ENCODE peak calls at places on chromosomes 12 and 14, in eight cellular contexts. J is upper lobe of right lung, M is K562, R is psoas muscle, E is AG09309, B is HL-60, Q is dorsolateral prefrontal cortex, P is nephron progenitor cell. F is an unnamed sample.

GRCh38 chr12:9706081-9706685 is 26.7 kb downstream of the CLECL1 start:
- DNase-seq in J (no peak), M (no peak), R (no peak), E (no peak), B (no peak), Q (no peak), P (no peak), F (no peak)

GRCh38 chr12:103503546-103504480 is 8.0 kb upstream of the C12orf42 start:
- DNase-seq in J (peak), M (peak), R (no peak), E (no peak), B (peak), Q (no peak), P (peak), F (no peak)

GRCh38 chr14:39430762-39431415 is 1.3 kb downstream of the FBXO33 start:
- DNase-seq in J (no peak), M (no peak), R (no peak), E (no peak), B (peak), Q (no peak), P (peak), F (no peak)

GRCh38 chr12:109562871-109563270 is 10.4 kb downstream of the MMAB start:
- DNase-seq in J (no peak), M (no peak), R (no peak), E (no peak), B (no peak), Q (no peak), P (no peak), F (no peak)

GRCh38 chr14:85415015-85415712 is 114.8 kb upstream of the FLRT2 start:
- DNase-seq in J (no peak), M (no peak), R (no peak), E (peak), B (no peak), Q (no peak), P (no peak), F (no peak)

GRCh38 chr12:2339022-2339431 is 286.2 kb downstream of the CACNA1C start:
- DNase-seq in J (no peak), M (no peak), R (no peak), E (no peak), B (no peak), Q (no peak), P (no peak), F (no peak)

GRCh38 chr12:93128332-93128707 is 199.2 kb upstream of the EEA1 start:
- DNase-seq in J (peak), M (no peak), R (peak), E (no peak), B (no peak), Q (no peak), P (no peak), F (no peak)

GRCh38 chr14:100263141-100263540 is 24.2 kb downstream of the YY1 start:
- DNase-seq in J (no peak), M (no peak), R (no peak), E (no peak), B (no peak), Q (no peak), P (no peak), F (no peak)

GRCh38 chr14:81269100-81269978 is 48.6 kb upstream of the GTF2A1 start:
- DNase-seq in J (no peak), M (peak), R (no peak), E (no peak), B (peak), Q (no peak), P (peak), F (peak)

GRCh38 chr14:65334765-65335411 is 77.6 kb upstream of the FUT8 start:
- DNase-seq in J (no peak), M (no peak), R (no peak), E (no peak), B (no peak), Q (no peak), P (no peak), F (no peak)

GRCh38 chr12:5708371-5708770 is 236.7 kb downstream of the ANO2 start:
- DNase-seq in J (no peak), M (no peak), R (no peak), E (no peak), B (no peak), Q (no peak), P (no peak), F (no peak)

GRCh38 chr12:100706029-100706428 is 88.5 kb upstream of the ANO4 start:
- DNase-seq in J (no peak), M (no peak), R (no peak), E (peak), B (no peak), Q (no peak), P (no peak), F (no peak)

GRCh38 chr12:47458273-47458672 is 247.6 kb downstream of the RPAP3 start:
- DNase-seq in J (no peak), M (no peak), R (no peak), E (no peak), B (no peak), Q (no peak), P (no peak), F (no peak)

GRCh38 chr14:74019408-74019714 is 212 bp downstream of the BBOF1 start:
- DNase-seq in J (no peak), M (peak), R (no peak), E (no peak), B (no peak), Q (no peak), P (no peak), F (no peak)

GRCh38 chr12:11862794-11863193 is 207.9 kb upstream of the BCL2L14 start:
- DNase-seq in J (no peak), M (no peak), R (no peak), E (no peak), B (no peak), Q (no peak), P (peak), F (no peak)

GRCh38 chr12:68319988-68320623 is 12.1 kb downstream of the MDM1 start:
- DNase-seq in J (no peak), M (peak), R (no peak), E (peak), B (no peak), Q (no peak), P (no peak), F (no peak)

GRCh38 chr12:119061208-119061796 is 80.0 kb downstream of the SRRM4 start:
- DNase-seq in J (peak), M (peak), R (peak), E (no peak), B (peak), Q (peak), P (peak), F (no peak)

GRCh38 chr12:118034429-118035193 is 18.1 kb downstream of the RFC5 start:
- DNase-seq in J (no peak), M (no peak), R (no peak), E (peak), B (no peak), Q (no peak), P (peak), F (no peak)

GRCh38 chr12:42819801-42820200 is 230.3 kb upstream of the PRICKLE1 start:
- DNase-seq in J (no peak), M (no peak), R (no peak), E (no peak), B (no peak), Q (no peak), P (no peak), F (no peak)

GRCh38 chr12:4643747-4644146 is 5.1 kb downstream of the AKAP3 start:
- DNase-seq in J (no peak), M (no peak), R (no peak), E (no peak), B (no peak), Q (no peak), P (no peak), F (no peak)

GRCh38 chr12:75571651-75572050 is 60.2 kb upstream of the KRR1 start:
- DNase-seq in J (no peak), M (no peak), R (no peak), E (no peak), B (no peak), Q (no peak), P (no peak), F (no peak)

GRCh38 chr12:96907681-96908163 is 665 bp downstream of the NEDD1 start:
- DNase-seq in J (no peak), M (peak), R (no peak), E (no peak), B (peak), Q (no peak), P (peak), F (no peak)

GRCh38 chr12:71846322-71846940 is 6.9 kb downstream of the TBC1D15 start:
- DNase-seq in J (no peak), M (peak), R (no peak), E (no peak), B (no peak), Q (no peak), P (no peak), F (no peak)

GRCh38 chr12:94718114-94718513 is 67.8 kb upstream of the TMCC3 start:
- DNase-seq in J (no peak), M (no peak), R (no peak), E (no peak), B (no peak), Q (no peak), P (no peak), F (no peak)

GRCh38 chr12:6372403-6373003 is 2.9 kb downstream of the SCNN1A start:
- DNase-seq in J (peak), M (no peak), R (peak), E (peak), B (peak), Q (no peak), P (no peak), F (no peak)

GRCh38 chr14:91078095-91078737 is 17.8 kb upstream of the RPS6KA5 start:
- DNase-seq in J (no peak), M (no peak), R (no peak), E (no peak), B (no peak), Q (no peak), P (no peak), F (no peak)

GRCh38 chr14:105258846-105259245 is 10.5 kb downstream of the BTBD6 start:
- DNase-seq in J (peak), M (no peak), R (no peak), E (no peak), B (no peak), Q (no peak), P (no peak), F (no peak)

GRCh38 chr12:40225984-40226602 is 1.3 kb downstream of the LRRK2 start:
- DNase-seq in J (no peak), M (no peak), R (no peak), E (no peak), B (no peak), Q (no peak), P (no peak), F (no peak)

GRCh38 chr14:103806805-103807204 is 40.6 kb downstream of the PPP1R13B start:
- DNase-seq in J (no peak), M (no peak), R (no peak), E (no peak), B (no peak), Q (no peak), P (no peak), F (no peak)

GRCh38 chr12:103632554-103633216 is 45.6 kb downstream of the STAB2 start:
- DNase-seq in J (peak), M (peak), R (peak), E (no peak), B (peak), Q (no peak), P (peak), F (peak)

GRCh38 chr12:111685811-111686573 is at the start of the genes ACAD10 and BRAP:
- DNase-seq in J (peak), M (peak), R (peak), E (peak), B (peak), Q (peak), P (peak), F (peak)

GRCh38 chr12:111687952-111688351 is 2.1 kb downstream of the ACAD10 start:
- DNase-seq in J (no peak), M (no peak), R (no peak), E (no peak), B (no peak), Q (no peak), P (no peak), F (no peak)

GRCh38 chr12:111686574-111687105 is 787 bp downstream of the ACAD10 start:
- DNase-seq in J (no peak), M (no peak), R (no peak), E (no peak), B (no peak), Q (no peak), P (no peak), F (no peak)

GRCh38 chr12:111685322-111685810 is 390 bp downstream of the BRAP start:
- DNase-seq in J (no peak), M (peak), R (no peak), E (no peak), B (peak), Q (no peak), P (no peak), F (no peak)

GRCh38 chr12:111687255-111687654 is 1.4 kb downstream of the ACAD10 start:
- DNase-seq in J (no peak), M (peak), R (no peak), E (no peak), B (peak), Q (no peak), P (no peak), F (no peak)
- TF ChIP-seq CTCF in J (no peak), M (peak), R (no peak), E (no peak), B (no peak), Q (no peak), P (no peak), F (no peak)

GRCh38 chr12:98446716-98447115 is 68.7 kb upstream of the TMPO start:
- DNase-seq in J (no peak), M (no peak), R (no peak), E (no peak), B (peak), Q (no peak), P (no peak), F (no peak)
- TF ChIP-seq CTCF in J (no peak), M (no peak), R (no peak), E (no peak), B (no peak), Q (no peak), P (no peak), F (no peak)

GRCh38 chr12:65986047-65986446 is 144.5 kb downstream of the LLPH start:
- DNase-seq in J (no peak), M (no peak), R (no peak), E (no peak), B (no peak), Q (no peak), P (no peak), F (no peak)
- TF ChIP-seq CTCF in J (no peak), M (no peak), R (no peak), E (no peak), B (no peak), Q (no peak), P (no peak), F (no peak)

GRCh38 chr12:120229071-120229582 is 28.2 kb upstream of the RPLP0 start:
- DNase-seq in J (no peak), M (peak), R (no peak), E (no peak), B (no peak), Q (no peak), P (no peak), F (no peak)

GRCh38 chr12:120230326-120230973 is 29.5 kb upstream of the RPLP0 start:
- DNase-seq in J (no peak), M (peak), R (peak), E (peak), B (no peak), Q (no peak), P (peak), F (no peak)

GRCh38 chr12:120229583-120230325 is 28.8 kb upstream of the RPLP0 start:
- DNase-seq in J (no peak), M (no peak), R (no peak), E (no peak), B (no peak), Q (no peak), P (no peak), F (no peak)

GRCh38 chr12:120230974-120231315 is 30.0 kb upstream of the RPLP0 start:
- DNase-seq in J (no peak), M (no peak), R (no peak), E (no peak), B (no peak), Q (no peak), P (no peak), F (no peak)

GRCh38 chr12:120231316-120232011 is 30.6 kb upstream of the RPLP0 start:
- DNase-seq in J (no peak), M (peak), R (no peak), E (peak), B (peak), Q (no peak), P (no peak), F (no peak)
- TF ChIP-seq CTCF in J (no peak), M (no peak), R (no peak), E (peak), B (no peak), Q (no peak), P (no peak), F (no peak)

GRCh38 chr12:26863515-26863914 is 30.5 kb upstream of the ITPR2 start:
- DNase-seq in J (no peak), M (no peak), R (no peak), E (no peak), B (no peak), Q (no peak), P (no peak), F (no peak)
- TF ChIP-seq CTCF in J (peak), M (no peak), R (no peak), E (peak), B (no peak), Q (no peak), P (no peak), F (peak)

GRCh38 chr14:31418440-31418839 is 1.9 kb downstream of the HEATR5A start:
- DNase-seq in J (no peak), M (no peak), R (no peak), E (no peak), B (no peak), Q (no peak), P (no peak), F (no peak)

GRCh38 chr14:31419179-31420012 is 954 bp downstream of the HEATR5A start:
- DNase-seq in J (no peak), M (no peak), R (no peak), E (no peak), B (no peak), Q (no peak), P (no peak), F (no peak)

GRCh38 chr14:31420013-31420318 is 384 bp downstream of the HEATR5A start:
- DNase-seq in J (peak), M (peak), R (peak), E (no peak), B (no peak), Q (no peak), P (peak), F (no peak)

GRCh38 chr14:31421200-31421599 is 850 bp upstream of the HEATR5A start:
- DNase-seq in J (no peak), M (no peak), R (no peak), E (no peak), B (no peak), Q (no peak), P (no peak), F (no peak)

DNA sequence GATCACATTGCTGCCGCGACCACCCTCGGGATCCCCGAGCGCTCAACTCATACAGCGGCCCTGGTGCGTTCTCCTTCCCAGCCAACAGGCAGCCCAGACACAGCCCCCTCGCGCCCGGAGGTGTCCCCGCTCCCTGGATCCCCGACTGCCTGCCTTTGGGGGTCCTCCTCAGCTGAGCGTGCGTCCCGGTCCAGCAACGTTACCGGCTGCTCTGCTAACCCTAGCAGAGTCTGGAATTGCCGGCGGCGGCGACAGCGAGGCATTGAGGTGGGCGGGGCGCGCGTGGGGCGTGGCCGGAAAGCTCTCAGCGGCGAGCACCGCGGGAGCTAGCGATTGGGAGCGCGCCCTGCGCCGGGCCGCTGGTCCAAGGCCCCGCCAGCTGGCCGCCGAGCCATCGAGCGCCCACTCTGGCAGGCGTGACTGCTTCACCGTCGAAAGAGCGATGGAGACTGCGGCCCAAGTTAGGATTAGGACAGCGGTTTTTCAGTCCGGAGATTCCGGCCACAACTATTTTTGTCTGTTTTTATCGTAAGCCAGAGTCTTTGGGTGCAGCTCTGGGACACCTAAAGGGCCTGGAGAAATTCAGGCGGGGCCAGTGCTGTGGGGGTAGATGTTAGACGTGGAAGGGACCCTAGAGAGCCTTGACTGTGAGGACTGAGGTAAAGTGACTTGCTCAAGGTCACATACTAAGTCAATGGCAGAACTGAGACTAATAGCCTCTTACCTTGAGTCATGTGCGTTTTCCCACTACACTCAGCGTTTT is at the start of gene HEATR5A:
- DNase-seq in J (peak), M (peak), R (peak), E (peak), B (peak), Q (peak), P (peak), F (peak)
- TF ChIP-seq CTCF in J (peak), M (peak), R (peak), E (peak), B (no peak), Q (peak), P (no peak), F (peak)

GRCh38 chr12:49824416-49824815 is 3.8 kb downstream of the NCKAP5L start:
- DNase-seq in J (no peak), M (no peak), R (no peak), E (no peak), B (no peak), Q (no peak), P (no peak), F (no peak)
- TF ChIP-seq CTCF in J (no peak), M (no peak), R (no peak), E (no peak), B (no peak), Q (no peak), P (no peak), F (no peak)

GRCh38 chr12:55659486-55660385 is 23.0 kb downstream of the OR10P1 start:
- DNase-seq in J (no peak), M (peak), R (no peak), E (peak), B (no peak), Q (no peak), P (no peak), F (no peak)
- TF ChIP-seq CTCF in J (peak), M (peak), R (peak), E (peak), B (peak), Q (peak), P (peak), F (peak)

F was measured in D721Med.